ENCODE peak calls at places on chromosomes 3 and 15, in five cellular contexts. One of them, this sample, is unnamed.

GRCh38 chr15:89019436-89019835 is 68.8 kb upstream of the ABHD2 start:
- DNase-seq in cardiac muscle cell: no peak
- DNase-seq in colonic mucosa: no peak
- DNase-seq in heart left ventricle: no peak
- DNase-seq in choroid plexus epithelial cell: no peak
- DNase-seq in this sample: no peak

GRCh38 chr3:14768881-14769280 is 49.9 kb upstream of the FGD5 start:
- DNase-seq in cardiac muscle cell: no peak
- DNase-seq in colonic mucosa: no peak
- DNase-seq in heart left ventricle: no peak
- DNase-seq in choroid plexus epithelial cell: no peak
- DNase-seq in this sample: no peak

GRCh38 chr3:44825264-44825925 is 36.3 kb upstream of the TMEM42 start:
- DNase-seq in cardiac muscle cell: peak; percentile 29
- DNase-seq in colonic mucosa: no peak
- DNase-seq in heart left ventricle: no peak
- DNase-seq in choroid plexus epithelial cell: peak; percentile 69
- DNase-seq in this sample: peak; percentile 4

GRCh38 chr15:40338041-40338657 is 2.6 kb downstream of the CCDC9B start:
- DNase-seq in cardiac muscle cell: peak; percentile 76
- DNase-seq in colonic mucosa: peak; percentile 72
- DNase-seq in heart left ventricle: peak; percentile 85
- DNase-seq in choroid plexus epithelial cell: peak; percentile 82
- DNase-seq in this sample: peak; percentile 74

GRCh38 chr15:74036271-74037170 is 42.0 kb downstream of the PML start:
- DNase-seq in cardiac muscle cell: peak; percentile 83
- DNase-seq in colonic mucosa: peak; percentile 64
- DNase-seq in heart left ventricle: no peak
- DNase-seq in choroid plexus epithelial cell: peak; percentile 76
- DNase-seq in this sample: peak; percentile 62

GRCh38 chr3:36937492-36937891 is 7.4 kb downstream of the TRANK1 start:
- DNase-seq in cardiac muscle cell: no peak
- DNase-seq in colonic mucosa: no peak
- DNase-seq in heart left ventricle: no peak
- DNase-seq in choroid plexus epithelial cell: no peak
- DNase-seq in this sample: no peak

GRCh38 chr15:100987143-100987542 is 68.0 kb downstream of the LRRK1 start:
- DNase-seq in cardiac muscle cell: peak; percentile 23
- DNase-seq in colonic mucosa: no peak
- DNase-seq in heart left ventricle: no peak
- DNase-seq in choroid plexus epithelial cell: no peak
- DNase-seq in this sample: no peak

GRCh38 chr3:180332608-180333007 is 269.4 kb upstream of the TTC14 start:
- DNase-seq in cardiac muscle cell: no peak
- DNase-seq in colonic mucosa: no peak
- DNase-seq in heart left ventricle: no peak
- DNase-seq in choroid plexus epithelial cell: no peak
- DNase-seq in this sample: no peak

GRCh38 chr15:45276851-45277250 is 24.8 kb downstream of the SLC28A2 start:
- DNase-seq in cardiac muscle cell: peak; percentile 44
- DNase-seq in colonic mucosa: no peak
- DNase-seq in heart left ventricle: no peak
- DNase-seq in choroid plexus epithelial cell: peak; percentile 46
- DNase-seq in this sample: no peak

GRCh38 chr3:28114893-28115292 is 126.5 kb upstream of the CMC1 start:
- DNase-seq in cardiac muscle cell: no peak
- DNase-seq in colonic mucosa: no peak
- DNase-seq in heart left ventricle: no peak
- DNase-seq in choroid plexus epithelial cell: no peak
- DNase-seq in this sample: no peak

GRCh38 chr3:9169951-9170850 is 79.2 kb downstream of the SRGAP3 start:
- DNase-seq in cardiac muscle cell: no peak
- DNase-seq in colonic mucosa: no peak
- DNase-seq in heart left ventricle: no peak
- DNase-seq in choroid plexus epithelial cell: no peak
- DNase-seq in this sample: no peak

GRCh38 chr15:93274276-93274675 is 185.3 kb upstream of the RGMA start:
- DNase-seq in cardiac muscle cell: no peak
- DNase-seq in colonic mucosa: no peak
- DNase-seq in heart left ventricle: no peak
- DNase-seq in choroid plexus epithelial cell: no peak
- DNase-seq in this sample: no peak

GRCh38 chr15:29988689-29989088 is 94.1 kb upstream of the GOLGA8J start:
- DNase-seq in cardiac muscle cell: no peak
- DNase-seq in colonic mucosa: no peak
- DNase-seq in heart left ventricle: no peak
- DNase-seq in choroid plexus epithelial cell: no peak
- DNase-seq in this sample: no peak

GRCh38 chr3:29280675-29281264 is at the start of gene RBMS3:
- DNase-seq in cardiac muscle cell: peak; percentile 97
- DNase-seq in colonic mucosa: peak; percentile 72
- DNase-seq in heart left ventricle: peak; percentile 93
- DNase-seq in choroid plexus epithelial cell: peak; percentile 98
- DNase-seq in this sample: peak; percentile 66

GRCh38 chr3:170560717-170561382 is 25.0 kb downstream of the SLC7A14 start:
- DNase-seq in cardiac muscle cell: no peak
- DNase-seq in colonic mucosa: no peak
- DNase-seq in heart left ventricle: no peak
- DNase-seq in choroid plexus epithelial cell: no peak
- DNase-seq in this sample: no peak

GRCh38 chr15:66700802-66701421 is 1.1 kb upstream of the SMAD6 start:
- DNase-seq in cardiac muscle cell: peak; percentile 98
- DNase-seq in colonic mucosa: peak; percentile 98
- DNase-seq in heart left ventricle: peak; percentile 97
- DNase-seq in choroid plexus epithelial cell: peak; percentile 97
- DNase-seq in this sample: peak; percentile 99

GRCh38 chr3:21195203-21195602 is 555.8 kb downstream of the ZNF385D start:
- DNase-seq in cardiac muscle cell: no peak
- DNase-seq in colonic mucosa: no peak
- DNase-seq in heart left ventricle: no peak
- DNase-seq in choroid plexus epithelial cell: no peak
- DNase-seq in this sample: no peak

GRCh38 chr15:77998592-77998991 is 78.9 kb downstream of the TBC1D2B start:
- DNase-seq in cardiac muscle cell: no peak
- DNase-seq in colonic mucosa: no peak
- DNase-seq in heart left ventricle: no peak
- DNase-seq in choroid plexus epithelial cell: no peak
- DNase-seq in this sample: no peak

GRCh38 chr3:184641430-184641829 is 70.4 kb downstream of the MAGEF1 start:
- DNase-seq in cardiac muscle cell: no peak
- DNase-seq in colonic mucosa: no peak
- DNase-seq in heart left ventricle: no peak
- DNase-seq in choroid plexus epithelial cell: no peak
- DNase-seq in this sample: no peak

GRCh38 chr15:56963719-56964118 is 45.3 kb downstream of the TCF12 start:
- DNase-seq in cardiac muscle cell: peak; percentile 48
- DNase-seq in colonic mucosa: no peak
- DNase-seq in heart left ventricle: no peak
- DNase-seq in choroid plexus epithelial cell: peak; percentile 54
- DNase-seq in this sample: no peak

GRCh38 chr3:53377794-53378193 is 30.5 kb upstream of the DCP1A start:
- DNase-seq in cardiac muscle cell: no peak
- DNase-seq in colonic mucosa: no peak
- DNase-seq in heart left ventricle: no peak
- DNase-seq in choroid plexus epithelial cell: no peak
- DNase-seq in this sample: no peak

GRCh38 chr3:12796171-12797123 is at the start of gene CAND2:
- DNase-seq in cardiac muscle cell: peak; percentile 65
- DNase-seq in colonic mucosa: peak; percentile 35
- DNase-seq in heart left ventricle: peak; percentile 73
- DNase-seq in choroid plexus epithelial cell: peak; percentile 37
- DNase-seq in this sample: no peak

GRCh38 chr15:45402955-45403892 is 24.9 kb upstream of the GATM start:
- DNase-seq in cardiac muscle cell: peak; percentile 30
- DNase-seq in colonic mucosa: peak; percentile 44
- DNase-seq in heart left ventricle: peak; percentile 40
- DNase-seq in choroid plexus epithelial cell: peak; percentile 32
- DNase-seq in this sample: peak; percentile 43

GRCh38 chr15:89341316-89342005 is 6.8 kb upstream of the POLG start:
- DNase-seq in cardiac muscle cell: no peak
- DNase-seq in colonic mucosa: no peak
- DNase-seq in heart left ventricle: no peak
- DNase-seq in choroid plexus epithelial cell: no peak
- DNase-seq in this sample: no peak

GRCh38 chr15:47801522-47801921 is 84.2 kb downstream of the SEMA6D start:
- DNase-seq in cardiac muscle cell: no peak
- DNase-seq in colonic mucosa: no peak
- DNase-seq in heart left ventricle: no peak
- DNase-seq in choroid plexus epithelial cell: no peak
- DNase-seq in this sample: no peak

GRCh38 chr3:45087155-45087554 is 59.0 kb downstream of the CDCP1 start:
- DNase-seq in cardiac muscle cell: peak; percentile 60
- DNase-seq in colonic mucosa: no peak
- DNase-seq in heart left ventricle: no peak
- DNase-seq in choroid plexus epithelial cell: no peak
- DNase-seq in this sample: no peak

GRCh38 chr3:56303508-56303907 is 164.8 kb downstream of the ERC2 start:
- DNase-seq in cardiac muscle cell: peak; percentile 84
- DNase-seq in colonic mucosa: peak; percentile 18
- DNase-seq in heart left ventricle: no peak
- DNase-seq in choroid plexus epithelial cell: peak; percentile 80
- DNase-seq in this sample: peak; percentile 24

GRCh38 chr3:142680710-142681109 is 43.1 kb upstream of the TRPC1 start:
- DNase-seq in cardiac muscle cell: no peak
- DNase-seq in colonic mucosa: no peak
- DNase-seq in heart left ventricle: no peak
- DNase-seq in choroid plexus epithelial cell: peak; percentile 22
- DNase-seq in this sample: peak; percentile 26

GRCh38 chr15:48696627-48697312 is 51.3 kb upstream of the FBN1 start:
- DNase-seq in cardiac muscle cell: no peak
- DNase-seq in colonic mucosa: no peak
- DNase-seq in heart left ventricle: no peak
- DNase-seq in choroid plexus epithelial cell: peak; percentile 35
- DNase-seq in this sample: no peak

GRCh38 chr3:128983293-128984069 is 10.4 kb downstream of the CFAP92 start:
- DNase-seq in cardiac muscle cell: no peak
- DNase-seq in colonic mucosa: no peak
- DNase-seq in heart left ventricle: no peak
- DNase-seq in choroid plexus epithelial cell: no peak
- DNase-seq in this sample: no peak
- TF ChIP-seq CTCF in cardiac muscle cell: no peak
- TF ChIP-seq CTCF in colonic mucosa: no peak
- TF ChIP-seq CTCF in heart left ventricle: no peak
- TF ChIP-seq CTCF in choroid plexus epithelial cell: no peak
- TF ChIP-seq CTCF in this sample: no peak

DNA sequence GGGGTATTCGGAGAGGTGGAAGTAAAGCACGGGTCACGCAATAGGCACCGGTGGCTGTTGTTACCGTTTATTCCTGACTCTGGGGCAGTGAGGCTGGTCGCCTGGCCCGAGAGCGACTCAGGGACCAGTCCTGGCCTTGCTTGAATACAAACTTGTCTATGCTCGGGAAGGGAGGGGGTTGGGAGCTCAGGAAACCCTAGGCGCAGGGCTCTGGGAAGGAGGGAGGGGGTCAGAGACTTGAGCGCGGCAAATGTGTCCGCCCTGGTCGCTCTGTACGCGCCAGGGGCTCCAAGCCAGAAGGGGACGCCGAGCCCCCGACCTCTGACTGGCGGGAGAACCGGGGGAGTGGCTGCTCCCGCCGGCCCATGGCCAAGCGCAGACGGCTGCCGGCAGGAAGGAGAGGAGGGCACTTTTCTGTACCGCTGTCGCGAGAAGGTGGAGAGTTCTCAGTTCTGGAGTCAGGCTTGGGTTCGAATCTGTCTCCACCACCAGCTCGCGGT is 1.5 kb downstream of the SPSB4 start:
- DNase-seq in cardiac muscle cell: no peak
- DNase-seq in colonic mucosa: no peak
- DNase-seq in heart left ventricle: peak; percentile 42
- DNase-seq in choroid plexus epithelial cell: no peak
- DNase-seq in this sample: no peak
- TF ChIP-seq CTCF in cardiac muscle cell: no peak
- TF ChIP-seq CTCF in colonic mucosa: no peak
- TF ChIP-seq CTCF in heart left ventricle: no peak
- TF ChIP-seq CTCF in choroid plexus epithelial cell: no peak
- TF ChIP-seq CTCF in this sample: no peak

GRCh38 chr3:109224333-109224732 is 87.8 kb downstream of the C3orf85 start:
- DNase-seq in cardiac muscle cell: peak; percentile 15
- DNase-seq in colonic mucosa: peak; percentile 65
- DNase-seq in heart left ventricle: no peak
- DNase-seq in choroid plexus epithelial cell: no peak
- DNase-seq in this sample: peak; percentile 67
- TF ChIP-seq CTCF in cardiac muscle cell: peak; percentile 24
- TF ChIP-seq CTCF in colonic mucosa: peak; percentile 45
- TF ChIP-seq CTCF in heart left ventricle: no peak
- TF ChIP-seq CTCF in choroid plexus epithelial cell: peak; percentile 22
- TF ChIP-seq CTCF in this sample: peak; percentile 68

GRCh38 chr3:49028298-49028672 is 913 bp downstream of the IMPDH2 start:
- DNase-seq in cardiac muscle cell: no peak
- DNase-seq in colonic mucosa: no peak
- DNase-seq in heart left ventricle: no peak
- DNase-seq in choroid plexus epithelial cell: no peak
- DNase-seq in this sample: no peak

GRCh38 chr3:49027634-49028033 is 1.6 kb downstream of the IMPDH2 start:
- DNase-seq in cardiac muscle cell: no peak
- DNase-seq in colonic mucosa: no peak
- DNase-seq in heart left ventricle: no peak
- DNase-seq in choroid plexus epithelial cell: no peak
- DNase-seq in this sample: no peak

GRCh38 chr3:49029563-49029884 is 326 bp upstream of the IMPDH2 start:
- DNase-seq in cardiac muscle cell: no peak
- DNase-seq in colonic mucosa: no peak
- DNase-seq in heart left ventricle: no peak
- DNase-seq in choroid plexus epithelial cell: no peak
- DNase-seq in this sample: no peak

GRCh38 chr3:49030331-49030730 is 1.1 kb upstream of the IMPDH2 start:
- DNase-seq in cardiac muscle cell: no peak
- DNase-seq in colonic mucosa: no peak
- DNase-seq in heart left ventricle: no peak
- DNase-seq in choroid plexus epithelial cell: no peak
- DNase-seq in this sample: no peak

DNA sequence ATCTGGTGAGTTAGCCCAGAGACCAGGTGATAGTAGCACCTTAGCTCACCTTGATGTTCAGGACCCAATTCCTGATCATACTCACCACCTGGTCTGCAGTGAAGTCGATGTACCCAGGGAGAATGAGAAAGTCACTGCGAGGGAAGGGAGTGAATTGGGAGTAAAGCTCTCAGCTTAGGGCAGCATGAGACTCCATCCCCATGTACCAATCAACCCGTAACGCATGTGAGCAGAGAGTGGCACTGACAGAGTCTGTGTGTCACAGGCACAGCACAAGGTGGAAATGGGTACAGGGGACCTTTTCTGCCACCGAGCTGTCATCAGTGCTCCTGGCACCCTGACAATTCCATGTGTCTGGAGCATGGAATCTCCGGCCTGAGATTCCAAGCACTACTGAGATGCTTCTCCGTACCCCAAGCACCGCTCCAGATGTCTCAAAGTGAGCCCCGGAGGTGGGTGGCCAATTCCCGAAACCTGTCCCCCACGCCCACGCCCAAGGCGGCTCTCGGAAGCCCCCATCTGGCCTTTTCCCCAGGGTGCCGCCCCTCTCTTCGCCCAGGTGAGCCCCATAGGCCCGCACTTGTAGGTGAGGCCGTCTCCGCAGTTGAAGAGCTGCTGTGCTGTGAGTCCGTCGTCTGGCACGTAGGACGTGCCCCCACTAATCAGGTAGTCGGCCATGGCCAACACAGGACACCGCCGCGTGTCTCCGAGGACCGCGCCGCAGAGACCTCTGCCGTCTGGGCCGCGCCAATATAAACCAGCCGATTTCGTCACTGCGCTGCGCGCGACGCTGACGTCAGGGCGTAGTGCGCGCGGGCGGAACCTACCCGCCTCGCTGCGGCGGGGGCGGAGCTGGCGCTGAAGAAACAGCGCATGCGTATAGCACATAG is at the start of gene IMPDH2:
- DNase-seq in cardiac muscle cell: peak; percentile 94
- DNase-seq in colonic mucosa: peak; percentile 94
- DNase-seq in heart left ventricle: peak; percentile 94
- DNase-seq in choroid plexus epithelial cell: peak; percentile 94
- DNase-seq in this sample: peak; percentile 91
- TF ChIP-seq CTCF in cardiac muscle cell: no peak
- TF ChIP-seq CTCF in colonic mucosa: no peak
- TF ChIP-seq CTCF in heart left ventricle: no peak
- TF ChIP-seq CTCF in choroid plexus epithelial cell: peak; percentile 13
- TF ChIP-seq CTCF in this sample: no peak

This sample was measured in Calu3.